ENCODE peak calls at places on chromosomes 2 and 18, in six cellular contexts. T is upper lobe of right lung, O is HAP-1, V is cardiac fibroblast, B is hippocampal formation, J is activated gamma-delta T cell treated with Interleukin-2 at 50 U/mL for 16 hours. C is an unnamed sample.

GRCh38 chr18:70645971-70646370 is 357.1 kb downstream of the SOCS6 start:
- DNase-seq in J (no peak), O (no peak), T (no peak), B (no peak), V (peak; percentile 3), C (no peak)

GRCh38 chr2:190718652-190719526 is 70.0 kb downstream of the NAB1 start:
- DNase-seq in B (no peak), T (no peak), J (no peak), O (no peak), V (peak; percentile 93), C (no peak)

GRCh38 chr2:219119422-219120043 is 41.1 kb downstream of the NHEJ1 start:
- DNase-seq in T (peak; percentile 72), B (peak; percentile 59), O (peak; percentile 83), J (peak; percentile 46), V (peak; percentile 68), C (peak; percentile 21)

GRCh38 chr2:232170391-232170790 is 208.2 kb upstream of the ALPP start:
- DNase-seq in O (no peak), J (no peak), V (no peak), T (no peak), B (no peak), C (no peak)

GRCh38 chr2:10498525-10499274 is 50.6 kb upstream of the ODC1 start:
- DNase-seq in T (no peak), V (no peak), O (no peak), J (no peak), B (no peak), C (no peak)

GRCh38 chr2:200376422-200377142 is 70.1 kb downstream of the SPATS2L start:
- DNase-seq in J (peak; percentile 16), T (no peak), V (no peak), O (no peak), B (no peak), C (no peak)

GRCh38 chr2:206296128-206296527 is 21.7 kb downstream of the ZDBF2 start:
- DNase-seq in O (no peak), B (no peak), J (no peak), T (no peak), V (peak; percentile 86), C (no peak)

GRCh38 chr2:105187531-105187930 is 54.0 kb upstream of the GPR45 start:
- DNase-seq in V (peak; percentile 28), T (no peak), B (no peak), O (no peak), J (no peak), C (no peak)

GRCh38 chr2:23530121-23530908 is 145.3 kb downstream of the KLHL29 start:
- DNase-seq in J (no peak), B (no peak), V (no peak), T (no peak), O (no peak), C (no peak)

GRCh38 chr2:196729418-196729817 is 70.1 kb downstream of the GTF3C3 start:
- DNase-seq in J (no peak), T (no peak), B (no peak), V (no peak), O (no peak), C (no peak)

GRCh38 chr2:26534098-26534864 is 56.4 kb upstream of the OTOF start:
- DNase-seq in V (no peak), T (peak; percentile 25), J (no peak), B (no peak), O (no peak), C (no peak)

GRCh38 chr2:45729753-45730512 is 78.5 kb downstream of the PRKCE start:
- DNase-seq in T (no peak), V (peak; percentile 22), B (no peak), O (no peak), J (no peak), C (peak; percentile 100)

GRCh38 chr2:126527836-126528490 is 128.0 kb upstream of the GYPC start:
- DNase-seq in V (peak; percentile 67), O (peak; percentile 76), T (no peak), B (no peak), J (peak; percentile 74), C (no peak)

GRCh38 chr2:172079838-172080640 is 5.3 kb upstream of the DLX1 start:
- DNase-seq in V (no peak), B (no peak), T (no peak), J (no peak), O (no peak), C (peak; percentile 55)

GRCh38 chr2:184611221-184612085 is 13.1 kb downstream of the ZNF804A start:
- DNase-seq in V (peak; percentile 47), J (no peak), B (no peak), O (no peak), T (no peak), C (peak; percentile 43)

GRCh38 chr2:37812414-37812813 is 112.7 kb upstream of the RMDN2 start:
- DNase-seq in J (no peak), T (no peak), V (peak; percentile 32), O (no peak), B (no peak), C (no peak)

GRCh38 chr2:216320852-216321251 is 51.4 kb downstream of the MARCHF4 start:
- DNase-seq in V (peak; percentile 41), O (no peak), J (no peak), T (no peak), B (no peak), C (no peak)

GRCh38 chr2:179525340-179525739 is 260.7 kb upstream of the SESTD1 start:
- DNase-seq in J (no peak), V (no peak), T (no peak), B (no peak), O (no peak), C (no peak)

GRCh38 chr2:69034122-69034521 is 21.1 kb downstream of the ANTXR1 start:
- DNase-seq in J (no peak), T (no peak), O (no peak), V (no peak), B (no peak), C (no peak)

GRCh38 chr2:145775591-145775990 is 1255.7 kb upstream of the ZEB2 start:
- DNase-seq in T (no peak), O (no peak), B (no peak), V (no peak), J (no peak), C (no peak)